ENCODE peak calls at places on chromosomes 12 and 14, in four cellular contexts. B is AG04449, M is left lung, H is mucosa of descending colon. Y is an unnamed sample.

GRCh38 chr14:96940009-96940408 is 142.8 kb downstream of the VRK1 start:
- DNase-seq in H (no peak), M (no peak), B (no peak), Y (no peak)

GRCh38 chr14:105139212-105139825 is 29.3 kb downstream of the JAG2 start:
- DNase-seq in H (peak), B (no peak), M (no peak), Y (no peak)

GRCh38 chr12:4960030-4960429 is 50.3 kb downstream of the KCNA1 start:
- DNase-seq in B (no peak), M (peak), H (no peak), Y (no peak)

GRCh38 chr12:123337053-123337452 is 27.6 kb downstream of the SBNO1 start:
- DNase-seq in B (no peak), M (no peak), H (no peak), Y (no peak)

GRCh38 chr12:109737111-109737510 is 23.5 kb downstream of the FAM222A start:
- DNase-seq in M (peak), H (no peak), B (no peak), Y (no peak)

GRCh38 chr12:27367078-27367477 is 34.4 kb downstream of the BMAL2 start:
- DNase-seq in M (no peak), B (no peak), H (no peak), Y (no peak)

GRCh38 chr12:15186593-15186992 is 34.6 kb downstream of the RERG start:
- DNase-seq in B (no peak), H (no peak), M (no peak), Y (no peak)

GRCh38 chr12:3362751-3363150 is 128.3 kb upstream of the PRMT8 start:
- DNase-seq in H (no peak), M (no peak), B (no peak), Y (no peak)

GRCh38 chr12:5997260-5997659 is 52.2 kb upstream of the ANO2 start:
- DNase-seq in H (no peak), M (no peak), B (no peak), Y (no peak)

GRCh38 chr12:66059670-66060069 is 70.9 kb downstream of the LLPH start:
- DNase-seq in B (no peak), H (no peak), M (no peak), Y (no peak)

GRCh38 chr12:9635014-9635413 is 27.3 kb upstream of the KLRB1 start:
- DNase-seq in M (no peak), B (no peak), H (no peak), Y (no peak)

GRCh38 chr12:9634177-9634803 is 26.6 kb upstream of the KLRB1 start:
- DNase-seq in H (no peak), M (no peak), B (no peak), Y (peak)

GRCh38 chr12:9640024-9640423 is 29.5 kb upstream of the CLEC2D start:
- DNase-seq in B (no peak), H (no peak), M (no peak), Y (no peak)

GRCh38 chr12:9636150-9636549 is 28.4 kb upstream of the KLRB1 start:
- DNase-seq in B (no peak), M (no peak), H (no peak), Y (no peak)

DNA sequence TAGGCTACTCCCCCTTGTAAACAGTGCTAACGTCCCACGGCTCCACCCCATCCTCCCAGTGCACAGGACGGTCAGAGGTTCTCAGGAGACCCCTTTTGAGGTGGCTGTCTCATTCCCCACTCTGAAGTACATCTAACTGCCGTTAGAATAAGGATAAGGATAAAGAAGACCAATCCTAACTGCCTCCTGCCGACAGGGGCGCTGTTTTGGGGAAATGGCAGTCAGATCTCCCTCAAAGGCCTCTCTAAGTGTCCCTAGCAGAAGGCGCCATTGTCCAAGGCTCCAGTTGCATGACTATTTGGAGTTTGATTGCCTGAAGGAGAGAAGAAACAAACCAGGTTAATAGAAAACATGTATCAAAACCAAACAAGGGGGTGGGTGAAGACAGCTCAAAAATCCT is 29.1 kb upstream of the KLRB1 start:
- DNase-seq in H (no peak), B (no peak), M (no peak), Y (no peak)
- TF ChIP-seq CTCF in H (no peak), B (no peak), M (no peak), Y (no peak)

GRCh38 chr12:97756066-97756701 is 293.6 kb downstream of the RMST start:
- DNase-seq in H (no peak), M (peak), B (no peak), Y (peak)

GRCh38 chr12:97758586-97758985 is 296.0 kb downstream of the RMST start:
- DNase-seq in H (no peak), B (no peak), M (no peak), Y (no peak)

GRCh38 chr12:97757431-97758091 is 295.0 kb downstream of the RMST start:
- DNase-seq in H (no peak), B (no peak), M (no peak), Y (peak)

GRCh38 chr12:97758102-97758501 is 295.5 kb downstream of the RMST start:
- DNase-seq in M (no peak), H (no peak), B (no peak), Y (no peak)

DNA sequence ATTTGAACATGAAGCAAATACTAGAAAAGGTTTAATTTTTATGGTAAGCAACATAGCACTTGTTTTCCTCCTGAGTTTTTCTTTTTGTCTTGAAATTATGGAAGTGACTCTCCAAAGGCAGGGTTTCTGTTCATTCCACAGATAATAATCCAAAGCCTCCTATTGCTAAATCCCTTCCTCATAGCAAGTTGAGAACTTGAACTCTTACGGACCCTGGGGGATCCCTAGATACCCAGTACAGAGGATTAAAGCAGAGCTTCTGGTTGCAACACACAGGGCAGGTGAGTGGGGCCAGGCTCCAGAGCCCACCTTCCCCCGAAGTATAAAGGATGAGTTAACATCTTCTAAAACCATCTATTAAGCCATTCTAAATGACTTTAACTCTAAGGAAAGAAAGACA is 294.1 kb downstream of the RMST start:
- DNase-seq in M (peak), H (no peak), B (no peak), Y (no peak)
- H3K4me3 ChIP-seq in M (no peak), H (no peak), B (no peak), Y (no peak)

GRCh38 chr12:11920231-11920630 is 150.5 kb upstream of the BCL2L14 start:
- DNase-seq in H (no peak), B (no peak), M (no peak), Y (no peak)
- TF ChIP-seq CTCF in H (no peak), B (no peak), M (no peak), Y (no peak)

GRCh38 chr12:118219772-118220171 is 83.8 kb downstream of the PEBP1 start:
- DNase-seq in M (no peak), B (no peak), H (no peak), Y (no peak)

GRCh38 chr12:118220697-118221096 is 84.8 kb downstream of the PEBP1 start:
- DNase-seq in H (no peak), B (no peak), M (no peak), Y (peak)

GRCh38 chr12:118213452-118213851 is 77.5 kb downstream of the PEBP1 start:
- DNase-seq in B (no peak), M (no peak), H (no peak), Y (no peak)

DNA sequence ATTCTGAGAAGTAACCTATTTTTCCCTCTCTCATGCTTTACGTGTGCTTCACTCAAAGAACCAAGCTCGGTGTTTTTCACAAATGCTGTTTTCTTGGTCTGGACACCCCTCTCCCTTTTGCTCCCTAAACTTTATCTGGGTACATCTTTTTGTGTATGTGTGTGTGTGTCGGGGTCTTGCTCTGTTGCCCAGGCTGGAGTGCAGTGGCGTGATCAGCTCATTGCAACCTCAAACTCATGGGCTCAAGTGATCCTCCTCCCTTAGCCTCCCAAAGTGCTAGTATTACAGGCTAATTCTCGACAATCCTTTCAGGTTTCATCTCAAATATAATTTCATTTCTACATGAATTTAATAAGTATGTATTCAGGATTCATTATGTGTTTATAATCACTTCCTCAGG is 83.2 kb downstream of the PEBP1 start:
- DNase-seq in H (no peak), B (no peak), M (no peak), Y (no peak)
- H3K4me3 ChIP-seq in H (no peak), B (no peak), M (no peak), Y (no peak)

GRCh38 chr12:120229583-120230325 is 28.8 kb upstream of the RPLP0 start:
- DNase-seq in M (peak), B (no peak), H (no peak), Y (peak)
- TF ChIP-seq CTCF in M (no peak), B (no peak), H (no peak), Y (no peak)

GRCh38 chr12:104280111-104280510 is 23.4 kb upstream of the EID3 start:
- DNase-seq in M (no peak), H (no peak), B (no peak), Y (no peak)

GRCh38 chr12:104281636-104282035 is 21.9 kb upstream of the EID3 start:
- DNase-seq in H (no peak), M (no peak), B (no peak), Y (peak)

GRCh38 chr12:104279164-104279563 is 24.4 kb upstream of the EID3 start:
- DNase-seq in H (no peak), M (no peak), B (no peak), Y (no peak)

GRCh38 chr12:104282109-104282508 is 21.4 kb upstream of the EID3 start:
- DNase-seq in H (no peak), B (no peak), M (no peak), Y (no peak)

GRCh38 chr12:104280703-104281458 is 22.7 kb upstream of the EID3 start:
- DNase-seq in M (no peak), H (no peak), B (peak), Y (peak)
- H3K4me3 ChIP-seq in M (no peak), H (no peak), B (peak), Y (peak)

GRCh38 chr14:80202888-80203562 is 8.3 kb downstream of the DIO2 start:
- DNase-seq in B (no peak), H (no peak), M (peak), Y (peak)
- TF ChIP-seq CTCF in B (peak), H (no peak), M (no peak), Y (peak)

GRCh38 chr12:57604454-57605307 is at the start of gene DTX3:
- DNase-seq in H (no peak), M (no peak), B (no peak), Y (peak)

GRCh38 chr12:57606821-57607220 is 2.2 kb downstream of the DTX3 start:
- DNase-seq in M (no peak), B (no peak), H (no peak), Y (no peak)

GRCh38 chr12:57605308-57606015 is 838 bp downstream of the DTX3 start:
- DNase-seq in M (no peak), H (no peak), B (no peak), Y (peak)

GRCh38 chr12:57606399-57606798 is 1.8 kb downstream of the DTX3 start:
- DNase-seq in B (no peak), M (no peak), H (no peak), Y (no peak)

DNA sequence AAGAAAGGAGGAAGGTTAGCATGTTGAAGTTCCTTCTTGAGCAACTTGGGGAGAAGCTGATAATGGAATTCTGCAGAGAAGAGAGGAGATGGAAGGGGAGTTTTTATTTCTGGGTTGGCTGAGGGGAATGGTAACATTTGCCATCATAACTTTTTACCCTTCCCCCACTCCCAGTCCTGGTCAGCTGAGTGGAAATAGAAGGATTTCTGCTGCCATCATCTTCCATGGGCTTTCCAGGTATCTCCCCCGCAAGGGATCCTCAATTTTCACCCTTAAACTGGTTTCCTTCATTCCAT is 1.3 kb downstream of the DTX3 start:
- DNase-seq in M (no peak), H (no peak), B (no peak), Y (no peak)
- H3K4me3 ChIP-seq in M (no peak), H (no peak), B (no peak), Y (no peak)

GRCh38 chr14:59360923-59361794 is 104.0 kb downstream of the GPR135 start:
- DNase-seq in B (no peak), H (peak), M (peak), Y (peak)
- TF ChIP-seq CTCF in B (no peak), H (no peak), M (no peak), Y (no peak)

Y was measured in fibroblast of mammary gland.